ENCODE peak calls at places on chromosomes 2 and 18, in five cellular contexts. N, W, K, H and V are unnamed samples.

GRCh38 chr2:207775471-207775870 is 5.8 kb upstream of the FZD5 start:
- DNase-seq in N (no peak), W (no peak), K (no peak), H (no peak), V (no peak)

GRCh38 chr2:201888476-201888875 is 82.1 kb downstream of the CDK15 start:
- DNase-seq in N (no peak), W (no peak), K (no peak), H (peak), V (no peak)

GRCh38 chr18:8719192-8719591 is 13.8 kb downstream of the MTCL1 start:
- DNase-seq in N (no peak), W (no peak), K (no peak), H (peak), V (no peak)

GRCh38 chr18:57004366-57005121 is 142.3 kb upstream of the BOD1L2 start:
- DNase-seq in N (peak), W (no peak), K (no peak), H (peak), V (no peak)

GRCh38 chr2:101160454-101160853 is 9.3 kb upstream of the TBC1D8 start:
- DNase-seq in N (peak), W (no peak), K (no peak), H (peak), V (no peak)

GRCh38 chr2:28296243-28296642 is 96.4 kb upstream of the FOSL2 start:
- DNase-seq in N (peak), W (no peak), K (no peak), H (peak), V (no peak)

GRCh38 chr2:40367032-40367431 is 84.9 kb downstream of the SLC8A1 start:
- DNase-seq in N (no peak), W (no peak), K (no peak), H (no peak), V (no peak)

GRCh38 chr2:128642316-128642715 is 323.6 kb upstream of the HS6ST1 start:
- DNase-seq in N (no peak), W (no peak), K (no peak), H (no peak), V (no peak)

GRCh38 chr2:17620280-17620679 is 79.8 kb downstream of the VSNL1 start:
- DNase-seq in N (no peak), W (no peak), K (peak), H (peak), V (no peak)

GRCh38 chr2:205792908-205793307 is 110.6 kb downstream of the NRP2 start:
- DNase-seq in N (no peak), W (no peak), K (no peak), H (peak), V (no peak)

GRCh38 chr18:27656167-27656778 is 471.2 kb upstream of the CHST9 start:
- DNase-seq in N (no peak), W (no peak), K (no peak), H (peak), V (no peak)

GRCh38 chr2:9306910-9307309 is 100.3 kb downstream of the ASAP2 start:
- DNase-seq in N (no peak), W (no peak), K (no peak), H (no peak), V (no peak)

GRCh38 chr2:240822280-240822847 is 2.3 kb upstream of the KIF1A start:
- DNase-seq in N (no peak), W (no peak), K (no peak), H (no peak), V (no peak)